ENCODE peak calls at places on chromosomes 2 and 18, in nine cellular contexts. One of them, this sample, is unnamed.

GRCh38 chr2:118654945-118655344 is 192.5 kb downstream of the EN1 start:
- DNase-seq in stomach: no peak
- DNase-seq in A549: no peak
- DNase-seq in suprapubic skin: no peak
- DNase-seq in tibial nerve: no peak
- DNase-seq in SK-N-SH: no peak
- DNase-seq in K562: no peak
- DNase-seq in HepG2: no peak
- DNase-seq in upper lobe of left lung: no peak
- DNase-seq in this sample: no peak

GRCh38 chr2:112705576-112705975 is 15.2 kb upstream of the NT5DC4 start:
- DNase-seq in SK-N-SH: no peak
- DNase-seq in tibial nerve: no peak
- DNase-seq in HepG2: no peak
- DNase-seq in upper lobe of left lung: no peak
- DNase-seq in A549: no peak
- DNase-seq in K562: no peak
- DNase-seq in suprapubic skin: no peak
- DNase-seq in stomach: no peak
- DNase-seq in this sample: no peak

GRCh38 chr2:224024270-224024669 is 14.8 kb downstream of the SERPINE2 start:
- DNase-seq in tibial nerve: no peak
- DNase-seq in upper lobe of left lung: no peak
- DNase-seq in K562: no peak
- DNase-seq in HepG2: no peak
- DNase-seq in A549: no peak
- DNase-seq in suprapubic skin: no peak
- DNase-seq in stomach: no peak
- DNase-seq in SK-N-SH: no peak
- DNase-seq in this sample: no peak

GRCh38 chr2:75633620-75634019 is 13.0 kb upstream of the MRPL19 start:
- DNase-seq in A549: no peak
- DNase-seq in HepG2: no peak
- DNase-seq in upper lobe of left lung: no peak
- DNase-seq in suprapubic skin: no peak
- DNase-seq in K562: no peak
- DNase-seq in SK-N-SH: no peak
- DNase-seq in tibial nerve: no peak
- DNase-seq in stomach: no peak
- DNase-seq in this sample: no peak

GRCh38 chr2:3633982-3634630 is 23.9 kb upstream of the ALLC start:
- DNase-seq in suprapubic skin: no peak
- DNase-seq in K562: no peak
- DNase-seq in stomach: no peak
- DNase-seq in SK-N-SH: no peak
- DNase-seq in tibial nerve: no peak
- DNase-seq in upper lobe of left lung: no peak
- DNase-seq in HepG2: no peak
- DNase-seq in A549: no peak
- DNase-seq in this sample: peak

GRCh38 chr2:110120171-110121051 is 4.8 kb upstream of the MALL start:
- DNase-seq in tibial nerve: no peak
- DNase-seq in upper lobe of left lung: peak
- DNase-seq in stomach: no peak
- DNase-seq in HepG2: no peak
- DNase-seq in A549: no peak
- DNase-seq in K562: no peak
- DNase-seq in suprapubic skin: no peak
- DNase-seq in SK-N-SH: no peak
- DNase-seq in this sample: no peak

GRCh38 chr2:193966590-193966989 is 1690.4 kb upstream of the SLC39A10 start:
- DNase-seq in upper lobe of left lung: no peak
- DNase-seq in stomach: no peak
- DNase-seq in A549: peak
- DNase-seq in suprapubic skin: no peak
- DNase-seq in HepG2: no peak
- DNase-seq in tibial nerve: no peak
- DNase-seq in SK-N-SH: no peak
- DNase-seq in K562: no peak
- DNase-seq in this sample: no peak

GRCh38 chr2:134193006-134193405 is 60.9 kb upstream of the MGAT5 start:
- DNase-seq in K562: no peak
- DNase-seq in upper lobe of left lung: no peak
- DNase-seq in suprapubic skin: no peak
- DNase-seq in tibial nerve: no peak
- DNase-seq in SK-N-SH: no peak
- DNase-seq in HepG2: no peak
- DNase-seq in stomach: no peak
- DNase-seq in A549: no peak
- DNase-seq in this sample: no peak

GRCh38 chr2:105935048-105935447 is 190.3 kb downstream of the NCK2 start:
- DNase-seq in tibial nerve: no peak
- DNase-seq in stomach: no peak
- DNase-seq in upper lobe of left lung: no peak
- DNase-seq in A549: no peak
- DNase-seq in HepG2: no peak
- DNase-seq in SK-N-SH: no peak
- DNase-seq in K562: no peak
- DNase-seq in suprapubic skin: no peak
- DNase-seq in this sample: no peak

GRCh38 chr2:219497495-219498279 is 1.0 kb upstream of the GMPPA start:
- DNase-seq in suprapubic skin: peak
- DNase-seq in A549: peak
- DNase-seq in stomach: peak
- DNase-seq in upper lobe of left lung: peak
- DNase-seq in SK-N-SH: peak
- DNase-seq in tibial nerve: peak
- DNase-seq in HepG2: peak
- DNase-seq in K562: peak
- DNase-seq in this sample: peak

GRCh38 chr2:143455317-143455716 is 326.1 kb downstream of the ARHGAP15 start:
- DNase-seq in A549: no peak
- DNase-seq in tibial nerve: no peak
- DNase-seq in suprapubic skin: no peak
- DNase-seq in HepG2: no peak
- DNase-seq in stomach: no peak
- DNase-seq in upper lobe of left lung: no peak
- DNase-seq in SK-N-SH: no peak
- DNase-seq in K562: no peak
- DNase-seq in this sample: no peak

GRCh38 chr2:143458258-143458954 is 329.2 kb downstream of the ARHGAP15 start:
- DNase-seq in tibial nerve: no peak
- DNase-seq in upper lobe of left lung: no peak
- DNase-seq in K562: no peak
- DNase-seq in stomach: no peak
- DNase-seq in SK-N-SH: no peak
- DNase-seq in suprapubic skin: no peak
- DNase-seq in HepG2: no peak
- DNase-seq in A549: no peak
- DNase-seq in this sample: no peak

GRCh38 chr2:143451622-143452021 is 322.4 kb downstream of the ARHGAP15 start:
- DNase-seq in tibial nerve: no peak
- DNase-seq in upper lobe of left lung: no peak
- DNase-seq in A549: no peak
- DNase-seq in SK-N-SH: no peak
- DNase-seq in K562: no peak
- DNase-seq in HepG2: no peak
- DNase-seq in suprapubic skin: no peak
- DNase-seq in stomach: no peak
- DNase-seq in this sample: no peak

DNA sequence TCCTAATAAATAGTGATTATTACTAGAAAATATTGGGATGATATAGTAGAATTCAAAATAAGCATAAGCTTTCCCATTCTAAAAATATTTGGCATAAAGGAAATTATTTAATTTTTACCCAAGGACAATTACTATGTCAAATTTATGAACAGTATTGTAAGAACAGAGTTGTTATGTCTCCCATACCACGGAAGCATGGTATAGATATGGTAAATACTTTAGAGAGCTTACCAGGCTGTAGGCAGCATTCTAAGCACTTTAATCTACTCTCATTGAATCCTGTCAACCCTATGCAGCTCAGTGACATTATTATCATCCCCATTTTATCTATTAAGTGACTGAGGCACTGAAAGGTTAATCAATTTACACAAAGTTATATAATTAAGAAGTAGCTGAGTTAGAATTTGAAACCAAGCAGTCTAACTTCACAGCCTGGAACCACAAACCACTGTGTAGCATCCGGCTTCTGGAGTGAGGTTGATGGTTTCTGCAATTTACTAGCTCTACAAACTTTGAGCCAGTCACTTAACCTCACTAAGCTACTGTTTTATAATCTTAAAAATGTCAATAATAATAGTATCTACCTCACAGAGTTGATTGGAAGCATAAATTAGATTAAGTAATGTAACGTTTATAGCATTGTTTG is 323.7 kb downstream of the ARHGAP15 start:
- DNase-seq in HepG2: no peak
- DNase-seq in K562: no peak
- DNase-seq in A549: no peak
- DNase-seq in stomach: no peak
- DNase-seq in upper lobe of left lung: no peak
- DNase-seq in tibial nerve: no peak
- DNase-seq in SK-N-SH: no peak
- DNase-seq in suprapubic skin: no peak
- DNase-seq in this sample: no peak
- TF ChIP-seq EP300 in HepG2: no peak
- TF ChIP-seq EP300 in K562: no peak
- TF ChIP-seq EP300 in A549: no peak
- TF ChIP-seq EP300 in stomach: no peak
- TF ChIP-seq EP300 in upper lobe of left lung: no peak
- TF ChIP-seq EP300 in tibial nerve: no peak
- TF ChIP-seq EP300 in SK-N-SH: no peak
- TF ChIP-seq EP300 in suprapubic skin: no peak
- TF ChIP-seq EP300 in this sample: no peak

DNA sequence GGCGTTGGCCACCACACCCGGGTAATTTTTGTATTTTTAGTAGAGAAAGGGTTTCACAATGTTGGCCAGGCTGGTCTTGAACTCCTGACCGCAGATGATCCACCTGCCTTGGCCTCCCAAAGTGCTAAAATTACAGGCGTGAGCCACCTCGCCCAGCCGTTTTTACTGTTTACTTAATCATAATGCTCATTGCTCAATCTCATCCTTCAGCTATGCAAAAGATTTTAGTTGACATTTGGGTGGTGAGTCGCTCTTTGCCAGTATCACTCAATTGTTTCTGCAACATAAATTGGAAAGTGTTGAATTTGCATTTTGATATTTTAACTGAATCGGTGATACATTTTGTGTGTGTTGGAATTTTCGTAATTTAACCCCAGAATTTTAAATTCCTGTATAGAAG is 7.8 kb upstream of the ZNF532 start:
- DNase-seq in stomach: no peak
- DNase-seq in tibial nerve: no peak
- DNase-seq in HepG2: no peak
- DNase-seq in K562: no peak
- DNase-seq in A549: no peak
- DNase-seq in suprapubic skin: no peak
- DNase-seq in upper lobe of left lung: no peak
- DNase-seq in SK-N-SH: no peak
- DNase-seq in this sample: peak
- TF ChIP-seq EP300 in stomach: no peak
- TF ChIP-seq EP300 in tibial nerve: no peak
- TF ChIP-seq EP300 in HepG2: no peak
- TF ChIP-seq EP300 in K562: no peak
- TF ChIP-seq EP300 in A549: no peak
- TF ChIP-seq EP300 in suprapubic skin: no peak
- TF ChIP-seq EP300 in upper lobe of left lung: no peak
- TF ChIP-seq EP300 in SK-N-SH: no peak
- TF ChIP-seq EP300 in this sample: no peak

DNA sequence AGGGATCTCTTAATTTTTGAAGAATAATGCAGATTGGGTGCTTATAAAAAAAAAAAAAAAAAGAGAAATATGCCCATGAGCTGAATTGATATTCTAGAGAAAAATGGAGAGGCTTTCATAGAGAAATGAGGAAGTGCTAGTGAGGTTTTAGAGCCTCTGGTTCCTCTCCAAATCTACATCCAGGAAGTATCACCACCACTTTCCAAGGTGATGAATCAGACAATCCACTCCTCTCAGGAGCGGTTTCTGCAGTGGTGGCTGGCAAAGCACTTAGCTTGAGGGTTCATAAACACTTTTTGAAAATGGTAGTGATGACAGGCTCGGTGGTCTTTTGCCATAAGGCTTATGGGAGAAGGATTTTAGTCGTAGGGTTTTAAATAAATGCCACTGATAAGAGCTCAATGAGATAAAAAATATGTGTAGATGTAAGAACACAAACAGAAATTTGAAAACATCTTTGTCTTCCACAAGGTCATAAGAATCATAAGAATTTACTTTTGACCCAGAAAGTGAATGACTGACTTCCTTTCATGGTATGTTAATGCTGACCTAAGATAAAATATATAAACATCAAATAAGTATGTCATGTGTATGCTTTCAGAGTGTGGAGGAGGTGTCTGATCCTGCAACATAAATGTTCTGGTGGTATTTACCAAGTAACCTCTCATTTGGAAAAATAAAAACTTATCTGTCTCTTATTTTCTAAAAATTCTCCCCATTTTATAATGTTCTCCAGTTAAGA is 42.1 kb upstream of the DSG1 start:
- DNase-seq in suprapubic skin: no peak
- DNase-seq in A549: peak
- DNase-seq in stomach: no peak
- DNase-seq in SK-N-SH: no peak
- DNase-seq in tibial nerve: no peak
- DNase-seq in HepG2: no peak
- DNase-seq in K562: no peak
- DNase-seq in upper lobe of left lung: no peak
- DNase-seq in this sample: no peak
- TF ChIP-seq EP300 in suprapubic skin: no peak
- TF ChIP-seq EP300 in A549: no peak
- TF ChIP-seq EP300 in stomach: no peak
- TF ChIP-seq EP300 in SK-N-SH: no peak
- TF ChIP-seq EP300 in tibial nerve: no peak
- TF ChIP-seq EP300 in HepG2: no peak
- TF ChIP-seq EP300 in K562: no peak
- TF ChIP-seq EP300 in upper lobe of left lung: no peak
- TF ChIP-seq EP300 in this sample: no peak

DNA sequence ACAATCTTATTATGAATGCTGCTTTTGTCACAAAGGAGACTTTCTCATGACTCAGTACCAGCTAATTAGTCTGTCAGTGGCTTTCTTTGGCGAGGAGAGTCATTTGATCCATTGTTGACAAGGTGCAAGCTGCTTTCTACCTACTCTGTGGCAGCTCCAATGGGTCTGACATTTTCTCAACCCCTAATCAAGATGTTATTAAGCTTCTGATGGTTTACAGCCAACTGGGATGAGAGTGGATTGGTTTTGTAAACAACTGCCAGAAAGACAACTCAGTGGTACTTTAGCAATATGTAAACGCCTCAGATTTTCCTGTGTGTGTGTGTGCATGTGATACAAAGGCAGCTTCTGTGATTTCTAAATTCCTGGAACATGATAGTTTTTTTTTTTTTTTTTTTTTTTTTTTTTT is 8.2 kb upstream of the CLIP4 start:
- DNase-seq in A549: no peak
- DNase-seq in suprapubic skin: no peak
- DNase-seq in HepG2: peak
- DNase-seq in upper lobe of left lung: no peak
- DNase-seq in K562: no peak
- DNase-seq in SK-N-SH: no peak
- DNase-seq in stomach: no peak
- DNase-seq in tibial nerve: no peak
- DNase-seq in this sample: no peak
- TF ChIP-seq EP300 in A549: no peak
- TF ChIP-seq EP300 in suprapubic skin: no peak
- TF ChIP-seq EP300 in HepG2: no peak
- TF ChIP-seq EP300 in upper lobe of left lung: no peak
- TF ChIP-seq EP300 in K562: no peak
- TF ChIP-seq EP300 in SK-N-SH: no peak
- TF ChIP-seq EP300 in stomach: no peak
- TF ChIP-seq EP300 in tibial nerve: no peak
- TF ChIP-seq EP300 in this sample: no peak